ENCODE peak calls at places on chromosome 1, in five cellular contexts. One of them, this sample, is unnamed.
A peak's percentile ranks its signal among the peaks of the same experiment; 100 is the strongest.

GRCh38 chr1:37622131-37622530 is 12.6 kb downstream of the RSPO1 start:
- DNase-seq in ovary: no peak
- DNase-seq in mucosa of gallbladder: no peak
- DNase-seq in NCI-H2171 treated with DMSO at 0.1 percent for 48 hours: no peak
- DNase-seq in lower leg skin: no peak
- DNase-seq in this sample: no peak

GRCh38 chr1:185016880-185017279 is 28.5 kb upstream of the RNF2 start:
- DNase-seq in ovary: no peak
- DNase-seq in mucosa of gallbladder: no peak
- DNase-seq in NCI-H2171 treated with DMSO at 0.1 percent for 48 hours: no peak
- DNase-seq in lower leg skin: no peak
- DNase-seq in this sample: no peak

GRCh38 chr1:53600001-53600400 is 139.0 kb downstream of the GLIS1 start:
- DNase-seq in ovary: no peak
- DNase-seq in mucosa of gallbladder: no peak
- DNase-seq in NCI-H2171 treated with DMSO at 0.1 percent for 48 hours: no peak
- DNase-seq in lower leg skin: no peak
- DNase-seq in this sample: no peak

GRCh38 chr1:51565009-51565408 is 45.9 kb upstream of the EPS15 start:
- DNase-seq in ovary: no peak
- DNase-seq in mucosa of gallbladder: no peak
- DNase-seq in NCI-H2171 treated with DMSO at 0.1 percent for 48 hours: no peak
- DNase-seq in lower leg skin: no peak
- DNase-seq in this sample: no peak

GRCh38 chr1:44926311-44926781 is 60.0 kb downstream of the EIF2B3 start:
- DNase-seq in ovary: no peak
- DNase-seq in mucosa of gallbladder: no peak
- DNase-seq in NCI-H2171 treated with DMSO at 0.1 percent for 48 hours: no peak
- DNase-seq in lower leg skin: no peak
- DNase-seq in this sample: no peak

GRCh38 chr1:201348211-201348566 is 29.3 kb downstream of the TNNT2 start:
- DNase-seq in ovary: no peak
- DNase-seq in mucosa of gallbladder: peak; percentile 32
- DNase-seq in NCI-H2171 treated with DMSO at 0.1 percent for 48 hours: peak; percentile 52
- DNase-seq in lower leg skin: no peak
- DNase-seq in this sample: no peak

GRCh38 chr1:30639881-30640452 is 83.4 kb downstream of the MATN1 start:
- DNase-seq in ovary: no peak
- DNase-seq in mucosa of gallbladder: no peak
- DNase-seq in NCI-H2171 treated with DMSO at 0.1 percent for 48 hours: peak; percentile 68
- DNase-seq in lower leg skin: no peak
- DNase-seq in this sample: no peak

GRCh38 chr1:239823852-239824251 is 267.8 kb upstream of the FMN2 start:
- DNase-seq in ovary: no peak
- DNase-seq in mucosa of gallbladder: no peak
- DNase-seq in NCI-H2171 treated with DMSO at 0.1 percent for 48 hours: no peak
- DNase-seq in lower leg skin: no peak
- DNase-seq in this sample: no peak

GRCh38 chr1:43273708-43274107 is 3.9 kb downstream of the TMEM125 start:
- DNase-seq in ovary: peak; percentile 19
- DNase-seq in mucosa of gallbladder: no peak
- DNase-seq in NCI-H2171 treated with DMSO at 0.1 percent for 48 hours: no peak
- DNase-seq in lower leg skin: no peak
- DNase-seq in this sample: no peak

GRCh38 chr1:194341587-194341986 is 1155.2 kb upstream of the B3GALT2 start:
- DNase-seq in ovary: no peak
- DNase-seq in mucosa of gallbladder: no peak
- DNase-seq in NCI-H2171 treated with DMSO at 0.1 percent for 48 hours: peak; percentile 85
- DNase-seq in lower leg skin: no peak
- DNase-seq in this sample: peak; percentile 70

GRCh38 chr1:117710710-117711109 is 104.9 kb downstream of the TENT5C start:
- DNase-seq in ovary: no peak
- DNase-seq in mucosa of gallbladder: no peak
- DNase-seq in NCI-H2171 treated with DMSO at 0.1 percent for 48 hours: no peak
- DNase-seq in lower leg skin: no peak
- DNase-seq in this sample: no peak

This sample was measured in DMS 273 treated with DMSO at 0.1 percent for 48 hours.